ENCODE peak calls at places on chromosomes 1 and 21, in ten cellular contexts. V, P, K, W, E, C, D, O, Z and J are unnamed samples.

GRCh38 chr1:154325583-154326545 is 539 bp downstream of the ATP8B2 start:
- DNase-seq in V (peak; percentile 97), P (peak; percentile 20), K (peak; percentile 54), W (peak; percentile 89), E (peak; percentile 65), C (peak; percentile 88), D (peak; percentile 83), O (peak; percentile 80), Z (peak; percentile 33), J (no peak)

GRCh38 chr1:100530901-100531487 is 6.9 kb upstream of the GPR88 start:
- DNase-seq in V (no peak), P (no peak), K (no peak), W (peak; percentile 83), E (no peak), C (no peak), D (no peak), O (peak; percentile 29), Z (peak; percentile 23), J (peak; percentile 67)

GRCh38 chr1:212313616-212314015 is 28.4 kb downstream of the PPP2R5A start:
- DNase-seq in V (no peak), P (no peak), K (no peak), W (peak; percentile 56), E (no peak), C (no peak), D (no peak), O (no peak), Z (no peak), J (no peak)

GRCh38 chr1:34754878-34755637 is at the start of gene GJB5:
- DNase-seq in V (no peak), P (no peak), K (no peak), W (no peak), E (no peak), C (no peak), D (no peak), O (no peak), Z (no peak), J (no peak)

GRCh38 chr1:214720561-214720960 is 117.6 kb downstream of the CENPF start:
- DNase-seq in V (no peak), P (no peak), K (no peak), W (peak; percentile 82), E (no peak), C (no peak), D (no peak), O (no peak), Z (no peak), J (no peak)

GRCh38 chr1:84665703-84666317 is 24.5 kb downstream of the SSX2IP start:
- DNase-seq in V (no peak), P (no peak), K (no peak), W (peak; percentile 60), E (no peak), C (no peak), D (no peak), O (no peak), Z (no peak), J (no peak)

GRCh38 chr21:10273196-10273595 is 248.2 kb upstream of the TPTE start:
- DNase-seq in V (no peak), P (no peak), K (no peak), W (no peak), E (no peak), C (no peak), D (no peak), O (no peak), Z (no peak), J (no peak)

GRCh38 chr1:21749109-21749508 is 33.8 kb downstream of the USP48 start:
- DNase-seq in V (no peak), P (no peak), K (no peak), W (no peak), E (no peak), C (no peak), D (no peak), O (no peak), Z (no peak), J (no peak)

GRCh38 chr1:245589221-245589620 is 434.4 kb downstream of the KIF26B start:
- DNase-seq in V (peak; percentile 18), P (no peak), K (no peak), W (no peak), E (no peak), C (no peak), D (no peak), O (no peak), Z (no peak), J (no peak)

GRCh38 chr1:174938306-174939000 is 61.3 kb upstream of the CACYBP start:
- DNase-seq in V (no peak), P (no peak), K (no peak), W (no peak), E (no peak), C (no peak), D (no peak), O (no peak), Z (no peak), J (peak; percentile 20)

GRCh38 chr1:241269116-241269515 is 87.9 kb downstream of the RGS7 start:
- DNase-seq in V (peak; percentile 73), P (no peak), K (no peak), W (no peak), E (no peak), C (no peak), D (no peak), O (no peak), Z (no peak), J (no peak)

GRCh38 chr1:67983867-67984266 is 66.6 kb downstream of the DIRAS3 start:
- DNase-seq in V (no peak), P (no peak), K (no peak), W (no peak), E (no peak), C (no peak), D (no peak), O (no peak), Z (no peak), J (no peak)

GRCh38 chr1:41678141-41678878 is 193.8 kb upstream of the EDN2 start:
- DNase-seq in V (no peak), P (no peak), K (no peak), W (peak; percentile 86), E (no peak), C (peak; percentile 89), D (peak; percentile 64), O (no peak), Z (no peak), J (peak; percentile 93)

GRCh38 chr1:88029142-88029541 is 654.9 kb upstream of the PKN2 start:
- DNase-seq in V (peak; percentile 58), P (no peak), K (no peak), W (peak; percentile 2), E (no peak), C (no peak), D (no peak), O (no peak), Z (no peak), J (no peak)

GRCh38 chr1:221779771-221780170 is 37.9 kb upstream of the DUSP10 start:
- DNase-seq in V (no peak), P (no peak), K (no peak), W (no peak), E (no peak), C (no peak), D (no peak), O (no peak), Z (no peak), J (no peak)
- H3K4me1 ChIP-seq in V (no peaks in the 10 kb centered on the region), P (peaks cover 57% of the 10 kb centered on the region), K (peaks cover 36% of the 10 kb centered on the region), W (no peaks in the 10 kb centered on the region), E (peaks cover 76% of the 10 kb centered on the region), C (no peaks in the 10 kb centered on the region), D (no peaks in the 10 kb centered on the region), O (no peaks in the 10 kb centered on the region), Z (peaks cover 6% of the 10 kb centered on the region), J (peaks cover 73% of the 10 kb centered on the region)

DNA sequence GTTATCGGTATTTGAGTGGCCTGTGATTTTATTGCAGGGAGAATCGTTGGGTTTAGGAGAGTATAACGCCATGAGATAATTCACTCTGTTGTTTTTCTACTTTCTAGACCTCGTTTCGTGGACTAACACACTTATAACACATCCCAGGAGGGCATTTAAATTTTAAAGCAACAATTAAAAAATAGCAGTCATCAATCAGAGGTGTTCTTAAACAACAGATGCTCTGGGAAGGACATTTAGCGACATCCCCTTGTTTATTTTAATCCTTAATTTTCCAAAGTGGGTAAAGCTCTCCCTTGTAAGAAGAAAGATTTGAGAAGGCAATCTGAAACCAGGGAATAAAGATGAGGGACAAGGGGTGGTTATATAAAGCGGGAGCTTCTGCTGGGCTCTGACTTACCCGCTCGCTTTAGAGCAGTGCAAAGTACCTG is 4.9 kb downstream of the PBX1 start:
- DNase-seq in V (no peak), P (no peak), K (no peak), W (no peak), E (no peak), C (no peak), D (no peak), O (no peak), Z (no peak), J (no peak)
- H3K4me1 ChIP-seq in V (peaks cover 13% of the 10 kb centered on the region), P (no peaks in the 10 kb centered on the region), K (peaks cover 10% of the 10 kb centered on the region), W (peaks cover 3% of the 10 kb centered on the region), E (no peaks in the 10 kb centered on the region), C (peaks cover 2% of the 10 kb centered on the region), D (peaks cover 4% of the 10 kb centered on the region), O (no peaks in the 10 kb centered on the region), Z (no peaks in the 10 kb centered on the region), J (peaks cover 5% of the 10 kb centered on the region)

DNA sequence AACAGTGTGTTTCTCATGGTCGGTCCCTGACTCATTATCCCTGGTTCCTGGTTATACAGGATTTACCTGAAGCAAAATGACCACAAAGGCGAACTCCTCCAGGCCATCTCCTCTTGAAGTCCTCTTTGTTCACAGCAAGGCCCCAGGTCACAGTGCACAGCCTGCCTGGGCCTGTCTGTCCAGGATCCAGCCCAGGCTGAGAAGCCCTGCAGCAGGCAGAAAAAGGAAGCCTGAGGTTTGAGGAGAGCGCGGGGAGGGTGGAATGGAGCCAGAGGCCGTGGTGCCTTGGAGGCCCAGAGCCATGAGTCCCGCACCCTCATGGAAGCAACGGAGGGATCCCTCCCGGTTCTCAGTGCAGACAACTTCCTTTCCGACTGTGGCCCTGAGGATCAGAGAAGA is 136.8 kb upstream of the IRF2BP2 start:
- DNase-seq in V (no peak), P (no peak), K (no peak), W (no peak), E (no peak), C (peak; percentile 59), D (no peak), O (no peak), Z (no peak), J (no peak)
- H3K4me1 ChIP-seq in V (peaks cover 29% of the 10 kb centered on the region), P (no peaks in the 10 kb centered on the region), K (no peaks in the 10 kb centered on the region), W (peaks cover 15% of the 10 kb centered on the region), E (no peaks in the 10 kb centered on the region), C (peaks cover 10% of the 10 kb centered on the region), D (peaks cover 21% of the 10 kb centered on the region), O (peaks cover 12% of the 10 kb centered on the region), Z (no peaks in the 10 kb centered on the region), J (no peaks in the 10 kb centered on the region)

GRCh38 chr1:160264795-160265307 is 2.5 kb upstream of the DCAF8 start:
- DNase-seq in V (no peak), P (no peak), K (no peak), W (no peak), E (no peak), C (no peak), D (no peak), O (no peak), Z (no peak), J (no peak)

GRCh38 chr1:160260436-160261382 is 1.6 kb downstream of the DCAF8 start:
- DNase-seq in V (no peak), P (no peak), K (no peak), W (peak; percentile 89), E (no peak), C (no peak), D (peak; percentile 17), O (peak; percentile 34), Z (no peak), J (no peak)

GRCh38 chr1:160258177-160258798 is 4.1 kb downstream of the DCAF8 start:
- DNase-seq in V (no peak), P (no peak), K (no peak), W (no peak), E (no peak), C (no peak), D (no peak), O (no peak), Z (no peak), J (no peak)

GRCh38 chr1:160261878-160262794 is at the start of gene DCAF8:
- DNase-seq in V (peak; percentile 99), P (peak; percentile 97), K (peak; percentile 99), W (peak; percentile 97), E (peak; percentile 98), C (peak; percentile 99), D (peak; percentile 98), O (peak; percentile 98), Z (peak; percentile 99), J (peak; percentile 98)

GRCh38 chr1:160261526-160261877 is 847 bp downstream of the DCAF8 start:
- DNase-seq in V (peak; percentile 80), P (peak; percentile 65), K (no peak), W (peak; percentile 91), E (peak; percentile 94), C (no peak), D (peak; percentile 60), O (peak; percentile 34), Z (peak; percentile 24), J (peak; percentile 41)
- H3K4me1 ChIP-seq in V (peaks cover 6% of the 10 kb centered on the region), P (peaks cover 39% of the 10 kb centered on the region), K (peaks cover 45% of the 10 kb centered on the region), W (peaks cover 2% of the 10 kb centered on the region), E (peaks cover 48% of the 10 kb centered on the region), C (no peaks in the 10 kb centered on the region), D (peaks cover 41% of the 10 kb centered on the region), O (peaks cover 5% of the 10 kb centered on the region), Z (peaks cover 21% of the 10 kb centered on the region), J (peaks cover 49% of the 10 kb centered on the region)